ENCODE peak calls at places on chromosomes 6 and 20, in four cellular contexts. One of them, this sample, is unnamed.

GRCh38 chr6:108809211-108809610 is 39.0 kb upstream of the ARMC2 start:
- DNase-seq in fibroblast of mammary gland: no peak
- DNase-seq in CD8-positive, alpha-beta T cell: no peak
- DNase-seq in kidney epithelial cell: no peak
- DNase-seq in this sample: no peak

GRCh38 chr6:147693185-147693584 is 184.7 kb downstream of the SAMD5 start:
- DNase-seq in CD8-positive, alpha-beta T cell: no peak
- DNase-seq in kidney epithelial cell: no peak
- DNase-seq in fibroblast of mammary gland: no peak
- DNase-seq in this sample: no peak

GRCh38 chr6:47169785-47170685 is 127.9 kb upstream of the ADGRF1 start:
- DNase-seq in CD8-positive, alpha-beta T cell: no peak
- DNase-seq in fibroblast of mammary gland: peak
- DNase-seq in kidney epithelial cell: no peak
- DNase-seq in this sample: no peak

GRCh38 chr6:56551409-56552120 is 91.1 kb downstream of the DST start:
- DNase-seq in fibroblast of mammary gland: no peak
- DNase-seq in kidney epithelial cell: no peak
- DNase-seq in CD8-positive, alpha-beta T cell: no peak
- DNase-seq in this sample: no peak

GRCh38 chr6:90818163-90818562 is 231.3 kb upstream of the MAP3K7 start:
- DNase-seq in kidney epithelial cell: no peak
- DNase-seq in fibroblast of mammary gland: no peak
- DNase-seq in CD8-positive, alpha-beta T cell: no peak
- DNase-seq in this sample: peak

GRCh38 chr6:53614676-53615075 is 50.9 kb downstream of the KLHL31 start:
- DNase-seq in fibroblast of mammary gland: no peak
- DNase-seq in CD8-positive, alpha-beta T cell: no peak
- DNase-seq in kidney epithelial cell: no peak
- DNase-seq in this sample: no peak

GRCh38 chr20:12072945-12073245 is 155.2 kb downstream of the BTBD3 start:
- DNase-seq in CD8-positive, alpha-beta T cell: no peak
- DNase-seq in fibroblast of mammary gland: peak
- DNase-seq in kidney epithelial cell: no peak
- DNase-seq in this sample: no peak

GRCh38 chr6:74879234-74879633 is 326.6 kb downstream of the COL12A1 start:
- DNase-seq in fibroblast of mammary gland: peak
- DNase-seq in CD8-positive, alpha-beta T cell: no peak
- DNase-seq in kidney epithelial cell: peak
- DNase-seq in this sample: no peak

GRCh38 chr6:145887969-145888368 is 73.4 kb upstream of the FBXO30 start:
- DNase-seq in kidney epithelial cell: no peak
- DNase-seq in CD8-positive, alpha-beta T cell: peak
- DNase-seq in fibroblast of mammary gland: peak
- DNase-seq in this sample: no peak

GRCh38 chr6:87465041-87465440 is 7.7 kb upstream of the SLC35A1 start:
- DNase-seq in CD8-positive, alpha-beta T cell: no peak
- DNase-seq in fibroblast of mammary gland: no peak
- DNase-seq in kidney epithelial cell: no peak
- DNase-seq in this sample: no peak

GRCh38 chr20:37123441-37123840 is 27.6 kb upstream of the RBL1 start:
- DNase-seq in fibroblast of mammary gland: no peak
- DNase-seq in kidney epithelial cell: no peak
- DNase-seq in CD8-positive, alpha-beta T cell: no peak
- DNase-seq in this sample: no peak

GRCh38 chr6:13794184-13794583 is 20.2 kb downstream of the MCUR1 start:
- DNase-seq in kidney epithelial cell: no peak
- DNase-seq in CD8-positive, alpha-beta T cell: no peak
- DNase-seq in fibroblast of mammary gland: peak
- DNase-seq in this sample: no peak

GRCh38 chr20:34979366-34980153 is 23.9 kb downstream of the MYH7B start:
- DNase-seq in CD8-positive, alpha-beta T cell: no peak
- DNase-seq in kidney epithelial cell: no peak
- DNase-seq in fibroblast of mammary gland: no peak
- DNase-seq in this sample: no peak